ENCODE peak calls at places on chromosomes 16 and 17, in four cellular contexts. One of them, this sample, is unnamed.

GRCh38 chr17:38729886-38730525 is at the start of gene CISD3:
- DNase-seq in skeletal muscle cell: no peak
- DNase-seq in heart left ventricle: peak
- DNase-seq in NCI-H1092 treated with DMSO at 0.1 percent for 48 hours: peak
- DNase-seq in this sample: peak

GRCh38 chr17:65975878-65976277 is 216.1 kb downstream of the CEP112 start:
- DNase-seq in skeletal muscle cell: no peak
- DNase-seq in heart left ventricle: no peak
- DNase-seq in NCI-H1092 treated with DMSO at 0.1 percent for 48 hours: no peak
- DNase-seq in this sample: peak

GRCh38 chr17:3963214-3964201 is 729 bp downstream of the ATP2A3 start:
- DNase-seq in skeletal muscle cell: no peak
- DNase-seq in heart left ventricle: no peak
- DNase-seq in NCI-H1092 treated with DMSO at 0.1 percent for 48 hours: no peak
- DNase-seq in this sample: peak

GRCh38 chr16:12231666-12232065 is 255.1 kb downstream of the SNX29 start:
- DNase-seq in skeletal muscle cell: no peak
- DNase-seq in heart left ventricle: no peak
- DNase-seq in NCI-H1092 treated with DMSO at 0.1 percent for 48 hours: no peak
- DNase-seq in this sample: no peak

GRCh38 chr17:12041316-12041715 is 20.6 kb downstream of the MAP2K4 start:
- DNase-seq in skeletal muscle cell: peak
- DNase-seq in heart left ventricle: no peak
- DNase-seq in NCI-H1092 treated with DMSO at 0.1 percent for 48 hours: no peak
- DNase-seq in this sample: no peak

GRCh38 chr16:87586201-87586782 is 16.0 kb upstream of the JPH3 start:
- DNase-seq in skeletal muscle cell: no peak
- DNase-seq in heart left ventricle: no peak
- DNase-seq in NCI-H1092 treated with DMSO at 0.1 percent for 48 hours: no peak
- DNase-seq in this sample: no peak

GRCh38 chr16:1002399-1003161 is 21.0 kb downstream of the SOX8 start:
- DNase-seq in skeletal muscle cell: peak
- DNase-seq in heart left ventricle: no peak
- DNase-seq in NCI-H1092 treated with DMSO at 0.1 percent for 48 hours: no peak
- DNase-seq in this sample: peak

GRCh38 chr16:23966577-23966976 is 130.8 kb downstream of the PRKCB start:
- DNase-seq in skeletal muscle cell: no peak
- DNase-seq in heart left ventricle: no peak
- DNase-seq in NCI-H1092 treated with DMSO at 0.1 percent for 48 hours: no peak
- DNase-seq in this sample: no peak

GRCh38 chr17:42060231-42060630 is 9.8 kb upstream of the C17orf113 start:
- DNase-seq in skeletal muscle cell: no peak
- DNase-seq in heart left ventricle: no peak
- DNase-seq in NCI-H1092 treated with DMSO at 0.1 percent for 48 hours: no peak
- DNase-seq in this sample: no peak

GRCh38 chr17:30113213-30113612 is 3.4 kb upstream of the NSRP1 start:
- DNase-seq in skeletal muscle cell: no peak
- DNase-seq in heart left ventricle: no peak
- DNase-seq in NCI-H1092 treated with DMSO at 0.1 percent for 48 hours: no peak
- DNase-seq in this sample: peak

GRCh38 chr16:11004957-11005610 is 60.7 kb downstream of the CLEC16A start:
- DNase-seq in skeletal muscle cell: peak
- DNase-seq in heart left ventricle: no peak
- DNase-seq in NCI-H1092 treated with DMSO at 0.1 percent for 48 hours: no peak
- DNase-seq in this sample: no peak

GRCh38 chr17:17499402-17500145 is 3.4 kb upstream of the RASD1 start:
- DNase-seq in skeletal muscle cell: no peak
- DNase-seq in heart left ventricle: peak
- DNase-seq in NCI-H1092 treated with DMSO at 0.1 percent for 48 hours: no peak
- DNase-seq in this sample: no peak

GRCh38 chr16:75415169-75415908 is 18.0 kb downstream of the CFDP1 start:
- DNase-seq in skeletal muscle cell: no peak
- DNase-seq in heart left ventricle: no peak
- DNase-seq in NCI-H1092 treated with DMSO at 0.1 percent for 48 hours: no peak
- DNase-seq in this sample: no peak

GRCh38 chr16:86531193-86531550 is 20.8 kb downstream of the FOXF1 start:
- DNase-seq in skeletal muscle cell: no peak
- DNase-seq in heart left ventricle: peak
- DNase-seq in NCI-H1092 treated with DMSO at 0.1 percent for 48 hours: no peak
- DNase-seq in this sample: no peak

GRCh38 chr17:79850571-79851460 is 11.6 kb upstream of the CBX4 start:
- DNase-seq in skeletal muscle cell: no peak
- DNase-seq in heart left ventricle: peak
- DNase-seq in NCI-H1092 treated with DMSO at 0.1 percent for 48 hours: no peak
- DNase-seq in this sample: no peak

GRCh38 chr17:14297161-14297851 is 3.6 kb upstream of the HS3ST3B1 start:
- DNase-seq in skeletal muscle cell: no peak
- DNase-seq in heart left ventricle: peak
- DNase-seq in NCI-H1092 treated with DMSO at 0.1 percent for 48 hours: no peak
- DNase-seq in this sample: no peak

GRCh38 chr17:40500709-40501108 is 714 bp downstream of the TNS4 start:
- DNase-seq in skeletal muscle cell: no peak
- DNase-seq in heart left ventricle: peak
- DNase-seq in NCI-H1092 treated with DMSO at 0.1 percent for 48 hours: no peak
- DNase-seq in this sample: no peak

GRCh38 chr16:48169896-48170295 is 14.1 kb upstream of the ABCC12 start:
- DNase-seq in skeletal muscle cell: no peak
- DNase-seq in heart left ventricle: no peak
- DNase-seq in NCI-H1092 treated with DMSO at 0.1 percent for 48 hours: no peak
- DNase-seq in this sample: no peak

GRCh38 chr17:27778193-27778592 is 22.1 kb downstream of the NOS2 start:
- DNase-seq in skeletal muscle cell: no peak
- DNase-seq in heart left ventricle: no peak
- DNase-seq in NCI-H1092 treated with DMSO at 0.1 percent for 48 hours: no peak
- DNase-seq in this sample: no peak

GRCh38 chr16:48153689-48154265 is 2.0 kb downstream of the ABCC12 start:
- DNase-seq in skeletal muscle cell: no peak
- DNase-seq in heart left ventricle: no peak
- DNase-seq in NCI-H1092 treated with DMSO at 0.1 percent for 48 hours: peak
- DNase-seq in this sample: no peak

GRCh38 chr16:47037746-47038458 is 64.4 kb upstream of the DNAJA2 start:
- DNase-seq in skeletal muscle cell: peak
- DNase-seq in heart left ventricle: peak
- DNase-seq in NCI-H1092 treated with DMSO at 0.1 percent for 48 hours: peak
- DNase-seq in this sample: peak

GRCh38 chr17:73011016-73011486 is 81.4 kb downstream of the SLC39A11 start:
- DNase-seq in skeletal muscle cell: no peak
- DNase-seq in heart left ventricle: no peak
- DNase-seq in NCI-H1092 treated with DMSO at 0.1 percent for 48 hours: no peak
- DNase-seq in this sample: no peak

GRCh38 chr16:11992594-11993524 is 16.3 kb downstream of the SNX29 start:
- DNase-seq in skeletal muscle cell: no peak
- DNase-seq in heart left ventricle: no peak
- DNase-seq in NCI-H1092 treated with DMSO at 0.1 percent for 48 hours: no peak
- DNase-seq in this sample: peak

GRCh38 chr16:70453117-70453890 is 1.1 kb upstream of the FCSK start:
- DNase-seq in skeletal muscle cell: no peak
- DNase-seq in heart left ventricle: no peak
- DNase-seq in NCI-H1092 treated with DMSO at 0.1 percent for 48 hours: no peak
- DNase-seq in this sample: no peak

GRCh38 chr17:43778337-43779144 is at the start of gene DUSP3:
- DNase-seq in skeletal muscle cell: peak
- DNase-seq in heart left ventricle: peak
- DNase-seq in NCI-H1092 treated with DMSO at 0.1 percent for 48 hours: peak
- DNase-seq in this sample: peak

GRCh38 chr16:81521141-81521626 is 76.6 kb downstream of the CMIP start:
- DNase-seq in skeletal muscle cell: no peak
- DNase-seq in heart left ventricle: no peak
- DNase-seq in NCI-H1092 treated with DMSO at 0.1 percent for 48 hours: no peak
- DNase-seq in this sample: no peak

GRCh38 chr17:77783991-77784820 is 174.3 kb upstream of the TNRC6C start:
- DNase-seq in skeletal muscle cell: no peak
- DNase-seq in heart left ventricle: no peak
- DNase-seq in NCI-H1092 treated with DMSO at 0.1 percent for 48 hours: no peak
- DNase-seq in this sample: no peak

GRCh38 chr16:69187387-69187890 is 475 bp downstream of the SNTB2 start:
- DNase-seq in skeletal muscle cell: no peak
- DNase-seq in heart left ventricle: peak
- DNase-seq in NCI-H1092 treated with DMSO at 0.1 percent for 48 hours: peak
- DNase-seq in this sample: peak

GRCh38 chr17:79114455-79115301 is 40.1 kb downstream of the ENGASE start:
- DNase-seq in skeletal muscle cell: no peak
- DNase-seq in heart left ventricle: peak
- DNase-seq in NCI-H1092 treated with DMSO at 0.1 percent for 48 hours: peak
- DNase-seq in this sample: peak

GRCh38 chr16:12920739-12921138 is 19.3 kb downstream of the SHISA9 start:
- DNase-seq in skeletal muscle cell: no peak
- DNase-seq in heart left ventricle: no peak
- DNase-seq in NCI-H1092 treated with DMSO at 0.1 percent for 48 hours: no peak
- DNase-seq in this sample: no peak